ENCODE peak calls at places on chromosomes 6 and 20, in eight cellular contexts. W is Panc1, I is upper lobe of left lung, H is IMR-90, S is mammary epithelial cell, Z is BJ, A is PC-3, K is OCI-LY7. V is an unnamed sample.

GRCh38 chr6:18506387-18507017 is 119.4 kb downstream of the RNF144B start:
- DNase-seq in H (peak; percentile 43), S (no peak), I (no peak), A (peak; percentile 30), K (no peak), W (no peak), Z (no peak), V (no peak)

GRCh38 chr20:2654384-2654822 is 2.0 kb downstream of the NOP56 start:
- DNase-seq in S (no peak), A (no peak), K (no peak), I (no peak), W (no peak), Z (no peak), H (no peak), V (no peak)

GRCh38 chr20:33676652-33677645 is 2.7 kb upstream of the NECAB3 start:
- DNase-seq in H (no peak), K (no peak), W (no peak), Z (no peak), I (no peak), A (no peak), S (no peak), V (no peak)

GRCh38 chr20:23672158-23672557 is 16.7 kb downstream of the CST4 start:
- DNase-seq in A (no peak), W (no peak), K (no peak), H (no peak), I (no peak), Z (no peak), S (no peak), V (no peak)

GRCh38 chr6:166488081-166488685 is 98.3 kb downstream of the RAMACL start:
- DNase-seq in S (no peak), H (peak; percentile 39), K (no peak), Z (no peak), W (no peak), A (no peak), I (peak; percentile 79), V (no peak)

GRCh38 chr6:144265390-144265789 is 19.7 kb upstream of the UTRN start:
- DNase-seq in K (peak; percentile 3), A (peak; percentile 82), Z (no peak), W (peak; percentile 70), S (no peak), H (peak; percentile 61), I (no peak), V (no peak)

GRCh38 chr6:107827541-107827940 is 3.4 kb upstream of the SCML4 start:
- DNase-seq in A (no peak), Z (no peak), K (no peak), S (no peak), H (no peak), I (no peak), W (no peak), V (no peak)

GRCh38 chr20:46688151-46689081 is 828 bp downstream of the TP53RK start:
- DNase-seq in S (no peak), W (no peak), I (peak; percentile 30), H (peak; percentile 33), Z (no peak), A (peak; percentile 34), K (peak; percentile 9), V (no peak)

GRCh38 chr20:62740286-62741141 is 31.9 kb downstream of the NTSR1 start:
- DNase-seq in H (peak; percentile 95), Z (peak; percentile 59), I (peak; percentile 48), S (peak; percentile 91), A (peak; percentile 98), W (peak; percentile 78), K (no peak), V (peak; percentile 34)

GRCh38 chr6:150418825-150419594 is 50.2 kb downstream of the IYD start:
- DNase-seq in S (peak; percentile 50), H (peak; percentile 36), I (peak; percentile 53), K (peak; percentile 47), W (no peak), Z (no peak), A (peak; percentile 59), V (no peak)

GRCh38 chr6:54194067-54194466 is 82.8 kb downstream of the MLIP start:
- DNase-seq in A (peak; percentile 52), K (no peak), Z (peak; percentile 9), H (peak; percentile 58), I (no peak), S (peak; percentile 29), W (no peak), V (no peak)

GRCh38 chr20:49578436-49578835 is 10.5 kb upstream of the PTGIS start:
- DNase-seq in W (no peak), H (no peak), A (no peak), Z (no peak), S (no peak), K (no peak), I (no peak), V (no peak)

GRCh38 chr6:45647341-45648138 is 269.8 kb upstream of the SUPT3H start:
- DNase-seq in W (no peak), A (peak; percentile 48), K (no peak), H (peak; percentile 29), S (peak; percentile 40), Z (no peak), I (no peak), V (no peak)

GRCh38 chr6:139372326-139373153 is 1.9 kb downstream of the CITED2 start:
- DNase-seq in S (no peak), A (peak; percentile 10), I (no peak), H (peak; percentile 18), W (no peak), K (no peak), Z (no peak), V (no peak)

GRCh38 chr6:147341486-147341885 is 137.3 kb downstream of the STXBP5 start:
- DNase-seq in I (no peak), W (no peak), A (no peak), K (no peak), S (no peak), H (no peak), Z (no peak), V (peak; percentile 10)

GRCh38 chr6:119148102-119148824 is 69.8 kb upstream of the FAM184A start:
- DNase-seq in H (peak; percentile 83), S (peak; percentile 70), K (peak; percentile 51), I (no peak), W (peak; percentile 60), A (peak; percentile 79), Z (no peak), V (peak; percentile 43)

GRCh38 chr6:112018619-112019416 is 35.1 kb upstream of the CCN6 start:
- DNase-seq in H (no peak), S (no peak), Z (no peak), A (peak; percentile 67), I (no peak), K (no peak), W (no peak), V (no peak)

GRCh38 chr20:63310265-63310971 is 17.4 kb downstream of the COL20A1 start:
- DNase-seq in I (no peak), H (peak; percentile 37), S (no peak), A (peak; percentile 41), Z (no peak), K (no peak), W (no peak), V (peak; percentile 7)

GRCh38 chr6:125598422-125598821 is 151.0 kb upstream of the HEY2 start:
- DNase-seq in K (no peak), W (peak; percentile 33), A (peak; percentile 37), S (peak; percentile 71), H (peak; percentile 76), Z (no peak), I (peak; percentile 91), V (no peak)

GRCh38 chr6:82712826-82713225 is 349.2 kb downstream of the TPBG start:
- DNase-seq in I (no peak), W (no peak), A (peak; percentile 23), K (peak; percentile 19), Z (no peak), S (no peak), H (no peak), V (no peak)

GRCh38 chr6:160043784-160044183 is 74.9 kb downstream of the IGF2R start:
- DNase-seq in K (no peak), A (no peak), I (no peak), S (no peak), Z (no peak), W (no peak), H (no peak), V (no peak)

GRCh38 chr6:160041608-160042007 is 72.7 kb downstream of the IGF2R start:
- DNase-seq in K (no peak), H (peak; percentile 70), I (peak; percentile 88), Z (no peak), A (peak; percentile 75), W (no peak), S (peak; percentile 82), V (no peak)

GRCh38 chr6:160040527-160041264 is 71.8 kb downstream of the IGF2R start:
- DNase-seq in H (no peak), S (no peak), K (no peak), W (no peak), A (no peak), I (no peak), Z (no peak), V (no peak)

GRCh38 chr6:160042788-160043301 is 74.0 kb downstream of the IGF2R start:
- DNase-seq in W (peak; percentile 24), Z (no peak), H (peak; percentile 20), S (peak; percentile 58), I (no peak), A (peak; percentile 85), K (no peak), V (no peak)

GRCh38 chr6:160042014-160042773 is 73.3 kb downstream of the IGF2R start:
- DNase-seq in I (no peak), S (peak; percentile 91), A (peak; percentile 80), W (no peak), Z (no peak), K (no peak), H (peak; percentile 49), V (no peak)
- H3K4me3 ChIP-seq in I (no peak overlapping the region), S (no peak overlapping the region), A (peak overlapping the region; percentile 60), W (no peak overlapping the region), Z (no peak overlapping the region), K (no peak overlapping the region), H (no peak overlapping the region), V (no peak overlapping the region)

GRCh38 chr6:79212859-79213258 is 21.6 kb downstream of the HMGN3 start:
- DNase-seq in H (no peak), Z (no peak), W (no peak), K (no peak), S (no peak), A (no peak), I (no peak), V (no peak)
- H3K36me3 ChIP-seq in H (no peaks in the 10 kb centered on the region), Z (no peaks in the 10 kb centered on the region), W (no peaks in the 10 kb centered on the region), K (peaks cover 14% of the 10 kb centered on the region), S (no peaks in the 10 kb centered on the region), A (peaks cover 3% of the 10 kb centered on the region), I (peaks cover 3% of the 10 kb centered on the region), V (peaks cover 2% of the 10 kb centered on the region)

DNA sequence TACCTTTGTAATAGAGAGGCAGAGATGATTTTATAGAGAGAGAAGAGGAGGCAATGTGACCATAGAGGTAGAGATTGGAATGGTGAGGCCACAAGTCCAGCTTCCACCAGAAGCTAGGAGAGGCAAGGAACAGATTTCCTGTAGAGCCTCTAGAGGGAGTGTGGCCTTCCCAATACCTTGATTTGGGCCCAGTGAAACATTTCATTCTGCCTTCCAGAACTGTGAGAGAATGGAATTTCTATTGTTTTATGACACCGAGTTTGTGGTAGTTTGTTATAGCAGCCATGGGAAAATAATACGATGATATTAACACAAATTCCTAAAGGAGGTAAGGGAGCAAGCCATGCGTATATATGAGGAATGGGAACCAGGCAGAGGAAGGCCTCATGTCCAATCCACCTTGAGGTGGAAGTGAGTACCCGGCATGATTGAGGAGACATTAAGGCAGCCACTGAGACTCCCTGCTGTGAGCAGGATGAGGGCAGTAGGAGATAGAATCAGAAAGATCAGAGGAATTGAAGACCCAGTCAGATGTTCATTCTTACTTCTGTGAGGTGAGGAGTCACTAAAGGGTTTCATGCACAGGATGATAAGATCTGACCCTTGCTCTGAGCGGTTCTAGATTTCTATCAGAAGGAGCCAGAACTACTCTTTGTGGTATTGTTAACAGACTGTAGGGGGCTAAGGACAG is 636.3 kb upstream of the IMPG1 start:
- DNase-seq in A (no peak), S (no peak), I (no peak), K (no peak), H (no peak), Z (no peak), W (no peak), V (no peak)
- TF ChIP-seq CTCF in A (no peak), S (no peak), I (no peak), K (no peak), H (no peak), Z (no peak), W (no peak), V (no peak)

GRCh38 chr6:36422714-36423100 is 19.9 kb downstream of the PXT1 start:
- DNase-seq in S (no peak), K (no peak), I (no peak), Z (no peak), W (no peak), H (no peak), A (no peak), V (no peak)
- H3K4me3 ChIP-seq in S (peak overlapping the region; percentile 55), K (peak overlapping the region; percentile 68), I (peak overlapping the region; percentile 63), Z (peak overlapping the region; percentile 26), W (peak overlapping the region; percentile 67), H (peak overlapping the region; percentile 51), A (peak overlapping the region; percentile 72), V (peak overlapping the region; percentile 62)

V was measured in kidney epithelial cell.